ENCODE peak calls at places on chromosomes 2 and 18, in five cellular contexts. One of them, this sample, is unnamed.

GRCh38 chr2:177242136-177242987 is 22.2 kb downstream of the NFE2L2 start:
- DNase-seq in BJ: peak; percentile 93
- DNase-seq in HFF-Myc: peak; percentile 83
- DNase-seq in ascending aorta: no peak
- DNase-seq in A549: peak; percentile 82
- DNase-seq in this sample: peak; percentile 85

GRCh38 chr2:121090088-121090715 is 194.8 kb downstream of the TFCP2L1 start:
- DNase-seq in HFF-Myc: no peak
- DNase-seq in BJ: no peak
- DNase-seq in ascending aorta: no peak
- DNase-seq in A549: no peak
- DNase-seq in this sample: no peak

GRCh38 chr2:12539306-12539705 is 177.4 kb upstream of the TRIB2 start:
- DNase-seq in HFF-Myc: no peak
- DNase-seq in A549: no peak
- DNase-seq in ascending aorta: no peak
- DNase-seq in BJ: no peak
- DNase-seq in this sample: no peak

GRCh38 chr2:218000137-218000536 is 2.7 kb downstream of the TNS1 start:
- DNase-seq in ascending aorta: peak; percentile 86
- DNase-seq in A549: no peak
- DNase-seq in BJ: peak; percentile 47
- DNase-seq in HFF-Myc: no peak
- DNase-seq in this sample: no peak

GRCh38 chr18:23924813-23925212 is 89.7 kb upstream of the TTC39C start:
- DNase-seq in HFF-Myc: no peak
- DNase-seq in ascending aorta: no peak
- DNase-seq in BJ: no peak
- DNase-seq in A549: no peak
- DNase-seq in this sample: no peak

GRCh38 chr2:169073211-169073971 is 4.0 kb downstream of the DHRS9 start:
- DNase-seq in BJ: no peak
- DNase-seq in ascending aorta: no peak
- DNase-seq in A549: no peak
- DNase-seq in HFF-Myc: no peak
- DNase-seq in this sample: no peak

GRCh38 chr2:145158051-145158586 is 638.2 kb upstream of the ZEB2 start:
- DNase-seq in ascending aorta: peak; percentile 69
- DNase-seq in BJ: peak; percentile 89
- DNase-seq in A549: peak; percentile 1
- DNase-seq in HFF-Myc: peak; percentile 91
- DNase-seq in this sample: peak; percentile 88

GRCh38 chr2:194730266-194730665 is 926.8 kb upstream of the SLC39A10 start:
- DNase-seq in A549: no peak
- DNase-seq in HFF-Myc: no peak
- DNase-seq in BJ: no peak
- DNase-seq in ascending aorta: no peak
- DNase-seq in this sample: peak; percentile 57

GRCh38 chr2:191264647-191265079 is 19.5 kb downstream of the MYO1B start:
- DNase-seq in ascending aorta: no peak
- DNase-seq in HFF-Myc: no peak
- DNase-seq in BJ: peak; percentile 80
- DNase-seq in A549: no peak
- DNase-seq in this sample: no peak

GRCh38 chr2:8441371-8441770 is 240.5 kb upstream of the ID2 start:
- DNase-seq in BJ: no peak
- DNase-seq in HFF-Myc: no peak
- DNase-seq in A549: no peak
- DNase-seq in ascending aorta: peak; percentile 45
- DNase-seq in this sample: no peak

GRCh38 chr2:149050188-149050587 is 11.7 kb downstream of the LYPD6B start:
- DNase-seq in ascending aorta: no peak
- DNase-seq in BJ: no peak
- DNase-seq in A549: no peak
- DNase-seq in HFF-Myc: no peak
- DNase-seq in this sample: no peak

GRCh38 chr2:172931923-172932520 is 143.6 kb upstream of the MAP3K20 start:
- DNase-seq in A549: peak; percentile 10
- DNase-seq in BJ: no peak
- DNase-seq in HFF-Myc: peak; percentile 53
- DNase-seq in ascending aorta: peak; percentile 76
- DNase-seq in this sample: peak; percentile 72

GRCh38 chr2:3639653-3640052 is 18.3 kb upstream of the ALLC start:
- DNase-seq in HFF-Myc: no peak
- DNase-seq in A549: no peak
- DNase-seq in BJ: no peak
- DNase-seq in ascending aorta: peak; percentile 19
- DNase-seq in this sample: no peak

GRCh38 chr2:27185331-27186026 is 26.4 kb upstream of the ATRAID start:
- DNase-seq in BJ: peak; percentile 80
- DNase-seq in HFF-Myc: no peak
- DNase-seq in ascending aorta: peak; percentile 73
- DNase-seq in A549: no peak
- DNase-seq in this sample: no peak

GRCh38 chr2:2837768-2838547 is 506.9 kb upstream of the MYT1L start:
- DNase-seq in ascending aorta: peak; percentile 61
- DNase-seq in A549: no peak
- DNase-seq in BJ: no peak
- DNase-seq in HFF-Myc: no peak
- DNase-seq in this sample: no peak

GRCh38 chr2:7881456-7881855 is 800.4 kb upstream of the ID2 start:
- DNase-seq in ascending aorta: no peak
- DNase-seq in HFF-Myc: no peak
- DNase-seq in BJ: no peak
- DNase-seq in A549: no peak
- DNase-seq in this sample: no peak

GRCh38 chr2:36530178-36530982 is 67.6 kb downstream of the FEZ2 start:
- DNase-seq in ascending aorta: no peak
- DNase-seq in BJ: no peak
- DNase-seq in HFF-Myc: no peak
- DNase-seq in A549: no peak
- DNase-seq in this sample: peak; percentile 35

GRCh38 chr18:8816233-8816632 is 110.9 kb downstream of the MTCL1 start:
- DNase-seq in HFF-Myc: no peak
- DNase-seq in BJ: no peak
- DNase-seq in ascending aorta: no peak
- DNase-seq in A549: no peak
- DNase-seq in this sample: no peak

GRCh38 chr18:8468911-8469310 is 140.3 kb upstream of the RAB12 start:
- DNase-seq in A549: no peak
- DNase-seq in HFF-Myc: peak; percentile 15
- DNase-seq in ascending aorta: no peak
- DNase-seq in BJ: no peak
- DNase-seq in this sample: no peak

GRCh38 chr2:66439291-66440010 is 4.5 kb downstream of the MEIS1 start:
- DNase-seq in HFF-Myc: no peak
- DNase-seq in BJ: no peak
- DNase-seq in A549: no peak
- DNase-seq in ascending aorta: no peak
- DNase-seq in this sample: no peak

GRCh38 chr2:113406114-113406513 is 31.4 kb upstream of the ZNG1B start:
- DNase-seq in ascending aorta: no peak
- DNase-seq in A549: no peak
- DNase-seq in BJ: no peak
- DNase-seq in HFF-Myc: no peak
- DNase-seq in this sample: no peak

GRCh38 chr18:22999212-22999611 is 66.1 kb downstream of the RBBP8 start:
- DNase-seq in BJ: no peak
- DNase-seq in A549: no peak
- DNase-seq in HFF-Myc: no peak
- DNase-seq in ascending aorta: no peak
- DNase-seq in this sample: no peak

GRCh38 chr2:19021721-19022120 is 336.7 kb downstream of the OSR1 start:
- DNase-seq in ascending aorta: no peak
- DNase-seq in BJ: peak; percentile 96
- DNase-seq in A549: no peak
- DNase-seq in HFF-Myc: peak; percentile 88
- DNase-seq in this sample: peak; percentile 27

GRCh38 chr2:19026156-19026660 is 332.2 kb downstream of the OSR1 start:
- DNase-seq in HFF-Myc: no peak
- DNase-seq in ascending aorta: no peak
- DNase-seq in BJ: no peak
- DNase-seq in A549: no peak
- DNase-seq in this sample: peak; percentile 52

GRCh38 chr2:19022334-19022733 is 336.1 kb downstream of the OSR1 start:
- DNase-seq in HFF-Myc: no peak
- DNase-seq in A549: no peak
- DNase-seq in BJ: no peak
- DNase-seq in ascending aorta: no peak
- DNase-seq in this sample: no peak

GRCh38 chr2:19020144-19021099 is 338.0 kb downstream of the OSR1 start:
- DNase-seq in HFF-Myc: no peak
- DNase-seq in A549: no peak
- DNase-seq in BJ: no peak
- DNase-seq in ascending aorta: no peak
- DNase-seq in this sample: no peak

DNA sequence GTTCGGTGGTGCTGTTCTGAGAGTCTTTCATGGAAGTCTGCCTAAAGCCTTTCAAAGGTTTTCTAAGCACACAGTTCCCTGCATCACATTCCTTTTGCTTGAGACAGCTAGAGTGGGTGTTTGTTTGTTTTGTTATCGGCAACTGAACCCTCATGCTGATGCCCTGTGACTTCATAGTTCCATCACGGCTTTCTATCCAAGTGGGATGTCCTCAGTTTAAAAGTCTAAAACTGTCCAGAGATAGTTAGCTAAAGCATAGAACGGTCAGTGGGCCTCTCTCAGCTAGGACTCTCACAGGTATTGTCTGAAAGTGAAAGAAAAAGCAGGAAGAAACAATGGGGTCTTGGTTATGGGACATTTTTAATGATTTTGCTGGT is 337.3 kb downstream of the OSR1 start:
- DNase-seq in ascending aorta: no peak
- DNase-seq in HFF-Myc: peak; percentile 80
- DNase-seq in BJ: peak; percentile 80
- DNase-seq in A549: peak; percentile 10
- DNase-seq in this sample: peak; percentile 81
- H3K4me3 ChIP-seq in ascending aorta: no peak overlapping the region
- H3K4me3 ChIP-seq in HFF-Myc: peak overlapping the region; percentile 15
- H3K4me3 ChIP-seq in BJ: no peak overlapping the region
- H3K4me3 ChIP-seq in A549: no peak overlapping the region
- H3K4me3 ChIP-seq in this sample: no peak overlapping the region

DNA sequence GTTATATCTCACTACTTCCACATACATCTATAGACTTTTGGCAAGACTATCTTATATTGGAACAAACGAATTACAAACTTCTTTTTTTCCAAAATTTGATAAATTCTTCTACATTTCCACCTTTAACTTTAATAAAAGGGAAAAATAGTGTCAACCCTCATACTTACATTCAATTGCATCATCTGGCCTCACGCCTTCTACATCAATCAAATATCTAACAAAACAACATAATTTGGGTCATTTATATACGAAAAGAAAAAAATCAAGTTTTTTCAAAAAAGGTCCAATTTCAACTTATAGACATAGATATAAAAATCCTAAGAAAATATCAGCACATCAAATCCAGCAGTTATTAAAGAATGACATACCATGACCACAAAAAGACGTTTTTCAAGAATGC is 12.9 kb downstream of the DUSP11 start:
- DNase-seq in BJ: no peak
- DNase-seq in ascending aorta: no peak
- DNase-seq in HFF-Myc: no peak
- DNase-seq in A549: no peak
- DNase-seq in this sample: no peak
- TF ChIP-seq CTCF in BJ: no peak
- TF ChIP-seq CTCF in ascending aorta: no peak
- TF ChIP-seq CTCF in HFF-Myc: no peak
- TF ChIP-seq CTCF in A549: no peak
- TF ChIP-seq CTCF in this sample: no peak

GRCh38 chr2:44767691-44768090 is 173.8 kb upstream of the SIX3 start:
- DNase-seq in A549: no peak
- DNase-seq in HFF-Myc: no peak
- DNase-seq in ascending aorta: no peak
- DNase-seq in BJ: no peak
- DNase-seq in this sample: no peak

GRCh38 chr2:44769349-44770005 is 172.0 kb upstream of the SIX3 start:
- DNase-seq in ascending aorta: no peak
- DNase-seq in HFF-Myc: no peak
- DNase-seq in BJ: no peak
- DNase-seq in A549: no peak
- DNase-seq in this sample: no peak

GRCh38 chr2:44766777-44767176 is 174.7 kb upstream of the SIX3 start:
- DNase-seq in A549: no peak
- DNase-seq in BJ: no peak
- DNase-seq in ascending aorta: no peak
- DNase-seq in HFF-Myc: no peak
- DNase-seq in this sample: no peak

GRCh38 chr2:44770221-44771187 is 171.0 kb upstream of the SIX3 start:
- DNase-seq in A549: no peak
- DNase-seq in ascending aorta: no peak
- DNase-seq in HFF-Myc: no peak
- DNase-seq in BJ: no peak
- DNase-seq in this sample: no peak

GRCh38 chr2:44768438-44769236 is 172.9 kb upstream of the SIX3 start:
- DNase-seq in BJ: no peak
- DNase-seq in HFF-Myc: no peak
- DNase-seq in A549: no peak
- DNase-seq in ascending aorta: no peak
- DNase-seq in this sample: no peak
- H3K4me3 ChIP-seq in BJ: no peak overlapping the region
- H3K4me3 ChIP-seq in HFF-Myc: no peak overlapping the region
- H3K4me3 ChIP-seq in A549: no peak overlapping the region
- H3K4me3 ChIP-seq in ascending aorta: no peak overlapping the region
- H3K4me3 ChIP-seq in this sample: no peak overlapping the region

GRCh38 chr2:65320042-65320711 is 92.5 kb downstream of the ACTR2 start:
- DNase-seq in A549: peak; percentile 91
- DNase-seq in BJ: peak; percentile 87
- DNase-seq in ascending aorta: peak; percentile 59
- DNase-seq in HFF-Myc: peak; percentile 55
- DNase-seq in this sample: peak; percentile 92
- TF ChIP-seq CTCF in A549: peak; percentile 52
- TF ChIP-seq CTCF in BJ: peak; percentile 72
- TF ChIP-seq CTCF in ascending aorta: peak; percentile 20
- TF ChIP-seq CTCF in HFF-Myc: peak; percentile 51
- TF ChIP-seq CTCF in this sample: peak; percentile 56

GRCh38 chr2:60302377-60303126 is 250.9 kb downstream of the BCL11A start:
- DNase-seq in BJ: no peak
- DNase-seq in HFF-Myc: no peak
- DNase-seq in A549: no peak
- DNase-seq in ascending aorta: no peak
- DNase-seq in this sample: peak; percentile 22
- H3K4me3 ChIP-seq in BJ: no peak overlapping the region
- H3K4me3 ChIP-seq in HFF-Myc: no peak overlapping the region
- H3K4me3 ChIP-seq in A549: no peak overlapping the region
- H3K4me3 ChIP-seq in ascending aorta: no peak overlapping the region
- H3K4me3 ChIP-seq in this sample: no peak overlapping the region